ENCODE peak calls at places on chromosomes 11 and 22, in four cellular contexts. M is Peyer's patch, W is ovary, L is fibroblast of lung. A is an unnamed sample.

GRCh38 chr11:76558473-76558872 is 112.1 kb downstream of the LRRC32 start:
- DNase-seq in W (no peak), L (no peak), M (no peak), A (no peak)

GRCh38 chr11:72584293-72584921 is 89.8 kb downstream of the PDE2A start:
- DNase-seq in M (peak; percentile 65), L (peak; percentile 6), W (no peak), A (peak; percentile 79)

GRCh38 chr11:100574894-100575769 is 112.0 kb upstream of the ARHGAP42 start:
- DNase-seq in M (no peak), L (peak; percentile 71), W (no peak), A (no peak)

GRCh38 chr11:58923300-58923788 is 15.9 kb upstream of the GLYATL1 start:
- DNase-seq in W (no peak), M (no peak), L (peak; percentile 37), A (peak; percentile 17)

GRCh38 chr22:20783844-20784723 is 10.2 kb downstream of the SERPIND1 start:
- DNase-seq in M (peak; percentile 63), L (peak; percentile 72), W (no peak), A (peak; percentile 31)

GRCh38 chr11:105081412-105082150 is 36.4 kb upstream of the CARD16 start:
- DNase-seq in L (no peak), M (no peak), W (no peak), A (no peak)

GRCh38 chr11:79762271-79762935 is 321.6 kb upstream of the TENM4 start:
- DNase-seq in M (no peak), W (peak; percentile 18), L (peak; percentile 36), A (no peak)

GRCh38 chr22:35740616-35741015 is 22.9 kb downstream of the APOL5 start:
- DNase-seq in L (no peak), W (no peak), M (no peak), A (no peak)

GRCh38 chr11:119831011-119831410 is 102.0 kb upstream of the NECTIN1 start:
- DNase-seq in L (no peak), W (no peak), M (no peak), A (no peak)

GRCh38 chr11:103450241-103450640 is 341.0 kb downstream of the DYNC2H1 start:
- DNase-seq in M (no peak), W (no peak), L (peak; percentile 73), A (no peak)

GRCh38 chr11:67272327-67273259 is 6.3 kb downstream of the GRK2 start:
- DNase-seq in W (peak; percentile 20), L (no peak), M (peak; percentile 64), A (no peak)

GRCh38 chr22:44380716-44381500 is 68.2 kb upstream of the SHISAL1 start:
- DNase-seq in M (no peak), W (no peak), L (no peak), A (peak; percentile 1)

GRCh38 chr11:131693756-131694155 is 323.3 kb downstream of the NTM start:
- DNase-seq in M (no peak), W (no peak), L (no peak), A (no peak)

GRCh38 chr11:2459796-2460531 is 15.2 kb downstream of the KCNQ1 start:
- DNase-seq in W (no peak), L (no peak), M (peak; percentile 60), A (peak; percentile 65)

GRCh38 chr11:2308713-2309112 is 6.9 kb downstream of the TSPAN32 start:
- DNase-seq in M (no peak), W (peak; percentile 22), L (no peak), A (no peak)

GRCh38 chr11:64207247-64208085 is 945 bp downstream of the FERMT3 start:
- DNase-seq in L (peak; percentile 69), M (peak; percentile 86), W (peak; percentile 53), A (peak; percentile 41)

GRCh38 chr11:123186291-123186690 is 8.8 kb downstream of the CLMP start:
- DNase-seq in L (no peak), M (no peak), W (no peak), A (no peak)

GRCh38 chr11:9066432-9066925 is 24.9 kb downstream of the SCUBE2 start:
- DNase-seq in L (no peak), M (no peak), W (no peak), A (peak; percentile 47)

GRCh38 chr11:12673924-12674570 is at the start of gene TEAD1:
- DNase-seq in W (peak; percentile 97), M (peak; percentile 58), L (peak; percentile 96), A (peak; percentile 97)

GRCh38 chr11:74466916-74467885 is at the start of gene KCNE3:
- DNase-seq in M (no peak), W (peak; percentile 71), L (peak; percentile 25), A (peak; percentile 52)

GRCh38 chr11:67287355-67288197 is 1.5 kb upstream of the ANKRD13D start:
- DNase-seq in M (no peak), W (no peak), L (no peak), A (no peak)

GRCh38 chr11:122697636-122698167 is 42.2 kb downstream of the UBASH3B start:
- DNase-seq in M (peak; percentile 74), W (no peak), L (peak; percentile 59), A (no peak)

GRCh38 chr11:48006301-48006992 is 26.1 kb downstream of the PTPRJ start:
- DNase-seq in M (no peak), W (no peak), L (peak; percentile 64), A (no peak)

GRCh38 chr11:125229916-125230315 is 65.4 kb downstream of the PKNOX2 start:
- DNase-seq in M (no peak), L (no peak), W (no peak), A (no peak)

GRCh38 chr22:32181043-32181442 is 21.9 kb upstream of the C22orf42 start:
- DNase-seq in W (no peak), L (no peak), M (no peak), A (no peak)
- H3K9me3 ChIP-seq in W (no peaks in the 10 kb centered on the region), L (no peaks in the 10 kb centered on the region), M (no peaks in the 10 kb centered on the region), A (no peaks in the 10 kb centered on the region)

GRCh38 chr22:42066937-42067336 is 3.7 kb downstream of the NAGA start:
- DNase-seq in W (peak; percentile 14), L (no peak), M (no peak), A (no peak)
- H3K9me3 ChIP-seq in W (no peaks in the 10 kb centered on the region), L (no peaks in the 10 kb centered on the region), M (no peaks in the 10 kb centered on the region), A (no peaks in the 10 kb centered on the region)

DNA sequence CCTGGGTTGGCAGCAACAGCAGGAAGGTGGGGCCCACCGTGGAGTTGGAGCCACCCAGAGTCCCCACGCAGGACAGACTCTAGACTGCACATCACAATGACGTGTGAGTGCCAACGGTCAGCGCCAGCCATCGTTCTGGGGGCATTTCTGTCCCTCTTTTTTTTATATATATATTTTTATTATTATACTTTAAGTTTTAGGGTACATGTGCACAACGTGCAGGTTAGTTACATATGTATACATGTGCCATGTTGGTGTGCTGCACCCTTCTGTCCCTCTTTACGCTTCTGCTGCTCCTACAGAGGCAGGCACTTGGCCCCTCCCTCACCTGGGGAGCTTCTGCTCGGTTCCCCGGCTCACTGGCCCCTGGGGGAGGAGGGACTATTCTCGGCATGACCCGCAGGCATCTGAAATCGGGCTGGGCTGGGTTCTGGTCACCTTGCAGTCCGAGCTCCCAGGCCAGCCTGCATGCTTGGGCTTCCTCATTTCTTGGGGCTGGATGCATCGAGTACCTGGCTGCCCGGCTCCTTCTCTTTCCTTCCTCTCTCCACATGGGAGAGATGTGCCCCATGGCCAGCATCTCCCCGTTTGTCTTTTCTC is 787.4 kb downstream of the TBC1D22A start:
- DNase-seq in L (no peak), W (no peak), M (no peak), A (no peak)
- H3K9me3 ChIP-seq in L (no peaks in the 10 kb centered on the region), W (no peaks in the 10 kb centered on the region), M (peaks cover 4% of the 10 kb centered on the region), A (no peaks in the 10 kb centered on the region)

GRCh38 chr11:112902411-112903011 is 58.7 kb upstream of the NCAM1 start:
- DNase-seq in W (no peak), L (no peak), M (no peak), A (no peak)

GRCh38 chr11:112903310-112903709 is 57.9 kb upstream of the NCAM1 start:
- DNase-seq in W (no peak), L (no peak), M (no peak), A (no peak)

GRCh38 chr11:112899235-112899634 is 62.0 kb upstream of the NCAM1 start:
- DNase-seq in W (no peak), M (no peak), L (no peak), A (no peak)

DNA sequence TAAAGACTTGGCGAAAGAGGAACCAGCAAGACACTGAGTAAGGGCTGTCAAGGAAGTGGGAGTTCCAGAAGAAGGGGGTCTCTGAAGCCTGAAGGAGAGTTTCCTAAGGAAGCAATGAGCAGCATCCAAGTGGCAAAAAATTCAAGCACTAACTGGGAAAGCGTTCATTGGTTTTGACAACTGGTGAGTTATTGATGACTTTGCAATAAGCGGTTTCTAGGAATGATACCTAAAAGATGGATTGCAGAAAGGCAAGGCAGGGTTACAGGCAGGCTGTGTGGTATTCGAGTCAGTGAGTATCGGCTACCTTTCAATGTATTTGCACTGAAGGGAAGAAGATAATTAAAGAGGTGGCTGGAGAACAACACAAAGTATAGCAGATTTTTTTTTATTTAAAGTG is 59.3 kb upstream of the NCAM1 start:
- DNase-seq in W (no peak), M (no peak), L (no peak), A (no peak)
- H3K9me3 ChIP-seq in W (no peaks in the 10 kb centered on the region), M (no peaks in the 10 kb centered on the region), L (no peaks in the 10 kb centered on the region), A (no peaks in the 10 kb centered on the region)

GRCh38 chr11:35962373-35963138 is 18.7 kb downstream of the LDLRAD3 start:
- DNase-seq in M (no peak), L (peak; percentile 76), W (no peak), A (no peak)
- H3K9me3 ChIP-seq in M (no peaks in the 10 kb centered on the region), L (no peaks in the 10 kb centered on the region), W (no peaks in the 10 kb centered on the region), A (no peaks in the 10 kb centered on the region)